ENCODE peak calls at places on chromosomes 4 and X, in ten cellular contexts. One of them, this sample, is unnamed.

GRCh38 chrX:153438522-153438921 is 7.3 kb downstream of the TREX2 start:
- DNase-seq in right lobe of liver: no peak
- DNase-seq in mesothelial cell of epicardium: no peak
- DNase-seq in bronchial epithelial cell: peak
- DNase-seq in thoracic aorta: no peak
- DNase-seq in activated B cell treated with CpG ODN at 0.5 μM for 24 hours: no peak
- DNase-seq in PC-3: no peak
- DNase-seq in endothelial cell: no peak
- DNase-seq in HFF-Myc: peak
- DNase-seq in AG04449: no peak
- DNase-seq in this sample: no peak

GRCh38 chr4:104416725-104417363 is 77.8 kb downstream of the CXXC4 start:
- DNase-seq in bronchial epithelial cell: peak
- DNase-seq in right lobe of liver: no peak
- DNase-seq in PC-3: no peak
- DNase-seq in AG04449: no peak
- DNase-seq in activated B cell treated with CpG ODN at 0.5 μM for 24 hours: no peak
- DNase-seq in thoracic aorta: no peak
- DNase-seq in HFF-Myc: no peak
- DNase-seq in endothelial cell: no peak
- DNase-seq in mesothelial cell of epicardium: no peak
- DNase-seq in this sample: no peak

GRCh38 chrX:63713510-63713909 is 71.5 kb downstream of the ARHGEF9 start:
- DNase-seq in PC-3: no peak
- DNase-seq in HFF-Myc: no peak
- DNase-seq in thoracic aorta: no peak
- DNase-seq in bronchial epithelial cell: no peak
- DNase-seq in right lobe of liver: no peak
- DNase-seq in mesothelial cell of epicardium: no peak
- DNase-seq in AG04449: peak
- DNase-seq in endothelial cell: no peak
- DNase-seq in activated B cell treated with CpG ODN at 0.5 μM for 24 hours: no peak
- DNase-seq in this sample: no peak

GRCh38 chr4:169256856-169257756 is 13.7 kb downstream of the SH3RF1 start:
- DNase-seq in right lobe of liver: no peak
- DNase-seq in endothelial cell: no peak
- DNase-seq in activated B cell treated with CpG ODN at 0.5 μM for 24 hours: no peak
- DNase-seq in AG04449: no peak
- DNase-seq in HFF-Myc: no peak
- DNase-seq in thoracic aorta: no peak
- DNase-seq in mesothelial cell of epicardium: no peak
- DNase-seq in PC-3: no peak
- DNase-seq in bronchial epithelial cell: no peak
- DNase-seq in this sample: no peak

GRCh38 chrX:113305496-113305895 is 464.9 kb upstream of the AMOT start:
- DNase-seq in mesothelial cell of epicardium: no peak
- DNase-seq in PC-3: peak
- DNase-seq in thoracic aorta: no peak
- DNase-seq in bronchial epithelial cell: peak
- DNase-seq in AG04449: peak
- DNase-seq in activated B cell treated with CpG ODN at 0.5 μM for 24 hours: no peak
- DNase-seq in right lobe of liver: no peak
- DNase-seq in endothelial cell: no peak
- DNase-seq in HFF-Myc: no peak
- DNase-seq in this sample: no peak

GRCh38 chrX:40099046-40099968 is 1.5 kb upstream of the BCOR start:
- DNase-seq in mesothelial cell of epicardium: no peak
- DNase-seq in AG04449: no peak
- DNase-seq in bronchial epithelial cell: no peak
- DNase-seq in HFF-Myc: no peak
- DNase-seq in PC-3: no peak
- DNase-seq in thoracic aorta: no peak
- DNase-seq in activated B cell treated with CpG ODN at 0.5 μM for 24 hours: peak
- DNase-seq in right lobe of liver: peak
- DNase-seq in endothelial cell: no peak
- DNase-seq in this sample: no peak

GRCh38 chr4:159075531-159075932 is 27.3 kb upstream of the RAPGEF2 start:
- DNase-seq in AG04449: no peak
- DNase-seq in thoracic aorta: no peak
- DNase-seq in bronchial epithelial cell: no peak
- DNase-seq in activated B cell treated with CpG ODN at 0.5 μM for 24 hours: no peak
- DNase-seq in endothelial cell: no peak
- DNase-seq in PC-3: peak
- DNase-seq in mesothelial cell of epicardium: no peak
- DNase-seq in right lobe of liver: no peak
- DNase-seq in HFF-Myc: no peak
- DNase-seq in this sample: no peak

GRCh38 chr4:156946508-156947197 is 24.9 kb downstream of the PDGFC start:
- DNase-seq in PC-3: peak
- DNase-seq in right lobe of liver: no peak
- DNase-seq in endothelial cell: no peak
- DNase-seq in activated B cell treated with CpG ODN at 0.5 μM for 24 hours: no peak
- DNase-seq in bronchial epithelial cell: peak
- DNase-seq in thoracic aorta: no peak
- DNase-seq in mesothelial cell of epicardium: no peak
- DNase-seq in AG04449: peak
- DNase-seq in HFF-Myc: peak
- DNase-seq in this sample: peak

GRCh38 chrX:128676651-128677050 is 624.4 kb upstream of the ACTRT1 start:
- DNase-seq in HFF-Myc: no peak
- DNase-seq in AG04449: no peak
- DNase-seq in PC-3: no peak
- DNase-seq in mesothelial cell of epicardium: no peak
- DNase-seq in thoracic aorta: no peak
- DNase-seq in right lobe of liver: no peak
- DNase-seq in endothelial cell: no peak
- DNase-seq in bronchial epithelial cell: no peak
- DNase-seq in activated B cell treated with CpG ODN at 0.5 μM for 24 hours: no peak
- DNase-seq in this sample: no peak

GRCh38 chr4:107419052-107419451 is 301.0 kb downstream of the PAPSS1 start:
- DNase-seq in bronchial epithelial cell: no peak
- DNase-seq in right lobe of liver: no peak
- DNase-seq in activated B cell treated with CpG ODN at 0.5 μM for 24 hours: no peak
- DNase-seq in PC-3: no peak
- DNase-seq in mesothelial cell of epicardium: no peak
- DNase-seq in thoracic aorta: no peak
- DNase-seq in AG04449: no peak
- DNase-seq in endothelial cell: no peak
- DNase-seq in HFF-Myc: no peak
- DNase-seq in this sample: no peak

GRCh38 chr4:17580969-17581368 is 4.0 kb downstream of the LAP3 start:
- DNase-seq in thoracic aorta: no peak
- DNase-seq in AG04449: no peak
- DNase-seq in bronchial epithelial cell: no peak
- DNase-seq in endothelial cell: no peak
- DNase-seq in HFF-Myc: no peak
- DNase-seq in mesothelial cell of epicardium: no peak
- DNase-seq in activated B cell treated with CpG ODN at 0.5 μM for 24 hours: no peak
- DNase-seq in PC-3: no peak
- DNase-seq in right lobe of liver: no peak
- DNase-seq in this sample: no peak

GRCh38 chrX:105552395-105552794 is 269.9 kb upstream of the NRK start:
- DNase-seq in mesothelial cell of epicardium: no peak
- DNase-seq in right lobe of liver: no peak
- DNase-seq in endothelial cell: no peak
- DNase-seq in AG04449: no peak
- DNase-seq in HFF-Myc: no peak
- DNase-seq in activated B cell treated with CpG ODN at 0.5 μM for 24 hours: no peak
- DNase-seq in PC-3: peak
- DNase-seq in thoracic aorta: no peak
- DNase-seq in bronchial epithelial cell: peak
- DNase-seq in this sample: no peak

GRCh38 chr4:76504613-76505465 is 69.8 kb downstream of the SHROOM3 start:
- DNase-seq in AG04449: no peak
- DNase-seq in thoracic aorta: no peak
- DNase-seq in PC-3: peak
- DNase-seq in activated B cell treated with CpG ODN at 0.5 μM for 24 hours: no peak
- DNase-seq in mesothelial cell of epicardium: no peak
- DNase-seq in right lobe of liver: no peak
- DNase-seq in endothelial cell: peak
- DNase-seq in bronchial epithelial cell: peak
- DNase-seq in HFF-Myc: peak
- DNase-seq in this sample: no peak

GRCh38 chr4:77347341-77347740 is 190.3 kb downstream of the CCNG2 start:
- DNase-seq in thoracic aorta: no peak
- DNase-seq in HFF-Myc: no peak
- DNase-seq in PC-3: no peak
- DNase-seq in activated B cell treated with CpG ODN at 0.5 μM for 24 hours: no peak
- DNase-seq in bronchial epithelial cell: no peak
- DNase-seq in endothelial cell: no peak
- DNase-seq in right lobe of liver: no peak
- DNase-seq in AG04449: no peak
- DNase-seq in mesothelial cell of epicardium: no peak
- DNase-seq in this sample: no peak

DNA sequence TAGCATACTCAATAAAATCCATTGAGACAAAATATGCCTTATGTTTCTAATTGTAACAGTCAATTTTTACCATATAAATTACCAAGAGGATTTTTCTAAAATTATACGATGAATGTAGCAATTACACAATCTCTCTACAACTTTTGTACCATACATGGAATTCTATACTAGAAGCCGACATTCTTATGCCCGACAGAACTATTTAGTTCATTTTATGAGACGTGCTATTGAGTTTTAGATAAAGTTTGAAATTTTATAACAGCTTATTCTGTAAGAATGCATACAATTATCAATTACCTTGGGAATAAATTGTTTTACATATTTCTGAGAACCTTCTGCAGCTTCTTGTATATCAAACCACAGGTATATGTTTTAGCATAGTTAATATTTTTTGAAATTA is 431.2 kb downstream of the DMD start:
- DNase-seq in endothelial cell: no peak
- DNase-seq in bronchial epithelial cell: no peak
- DNase-seq in right lobe of liver: no peak
- DNase-seq in PC-3: no peak
- DNase-seq in thoracic aorta: no peak
- DNase-seq in activated B cell treated with CpG ODN at 0.5 μM for 24 hours: no peak
- DNase-seq in mesothelial cell of epicardium: no peak
- DNase-seq in AG04449: no peak
- DNase-seq in HFF-Myc: no peak
- DNase-seq in this sample: no peak
- TF ChIP-seq CTCF in endothelial cell: no peak
- TF ChIP-seq CTCF in bronchial epithelial cell: no peak
- TF ChIP-seq CTCF in right lobe of liver: no peak
- TF ChIP-seq CTCF in PC-3: no peak
- TF ChIP-seq CTCF in thoracic aorta: no peak
- TF ChIP-seq CTCF in activated B cell treated with CpG ODN at 0.5 μM for 24 hours: no peak
- TF ChIP-seq CTCF in mesothelial cell of epicardium: no peak
- TF ChIP-seq CTCF in AG04449: no peak
- TF ChIP-seq CTCF in HFF-Myc: no peak
- TF ChIP-seq CTCF in this sample: no peak

GRCh38 chr4:48694824-48695223 is 85.3 kb downstream of the FRYL start:
- DNase-seq in HFF-Myc: no peak
- DNase-seq in right lobe of liver: no peak
- DNase-seq in activated B cell treated with CpG ODN at 0.5 μM for 24 hours: no peak
- DNase-seq in bronchial epithelial cell: no peak
- DNase-seq in AG04449: no peak
- DNase-seq in thoracic aorta: no peak
- DNase-seq in PC-3: no peak
- DNase-seq in mesothelial cell of epicardium: no peak
- DNase-seq in endothelial cell: no peak
- DNase-seq in this sample: no peak
- TF ChIP-seq CTCF in HFF-Myc: no peak
- TF ChIP-seq CTCF in right lobe of liver: no peak
- TF ChIP-seq CTCF in activated B cell treated with CpG ODN at 0.5 μM for 24 hours: no peak
- TF ChIP-seq CTCF in bronchial epithelial cell: no peak
- TF ChIP-seq CTCF in AG04449: no peak
- TF ChIP-seq CTCF in thoracic aorta: no peak
- TF ChIP-seq CTCF in PC-3: no peak
- TF ChIP-seq CTCF in mesothelial cell of epicardium: no peak
- TF ChIP-seq CTCF in endothelial cell: no peak
- TF ChIP-seq CTCF in this sample: no peak

DNA sequence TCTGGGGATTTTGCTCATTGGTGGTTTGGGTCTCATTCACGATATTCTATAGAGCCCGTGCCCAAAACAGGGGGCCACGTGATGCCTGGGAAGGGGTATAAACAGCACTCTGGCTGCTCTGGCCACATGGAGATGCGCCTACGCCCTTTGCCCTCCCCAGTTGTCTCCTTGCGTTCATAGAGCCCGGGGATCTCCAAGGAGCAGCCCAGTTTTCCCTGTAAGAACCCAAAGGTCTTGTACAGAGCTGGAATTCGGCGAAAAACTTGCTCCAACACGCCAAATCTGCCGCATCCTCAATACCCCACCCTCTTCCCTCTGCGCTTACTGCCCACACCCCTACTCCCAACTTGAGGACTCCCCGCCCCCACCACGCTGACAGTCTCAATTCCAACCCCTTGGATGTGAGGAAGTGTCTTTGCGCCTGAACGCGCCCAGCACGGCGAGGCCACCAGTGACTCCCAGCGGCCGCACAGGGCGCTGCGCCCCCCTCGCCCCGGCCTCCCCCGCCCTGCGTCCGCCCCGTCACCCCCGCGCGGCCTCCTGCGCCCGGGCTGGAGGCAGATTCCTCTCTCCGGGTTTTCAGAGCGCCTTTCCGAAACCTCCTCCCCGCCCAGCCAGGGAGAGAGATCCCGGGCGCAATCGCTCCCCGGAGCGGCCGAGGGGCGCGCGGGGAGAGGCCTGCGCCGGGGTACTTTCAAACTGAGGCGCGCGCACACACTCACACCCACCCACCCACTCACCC is at the start of gene NHS:
- DNase-seq in HFF-Myc: no peak
- DNase-seq in AG04449: no peak
- DNase-seq in thoracic aorta: no peak
- DNase-seq in PC-3: peak
- DNase-seq in activated B cell treated with CpG ODN at 0.5 μM for 24 hours: no peak
- DNase-seq in mesothelial cell of epicardium: peak
- DNase-seq in right lobe of liver: peak
- DNase-seq in endothelial cell: peak
- DNase-seq in bronchial epithelial cell: peak
- DNase-seq in this sample: no peak
- TF ChIP-seq CTCF in HFF-Myc: peak
- TF ChIP-seq CTCF in AG04449: peak
- TF ChIP-seq CTCF in thoracic aorta: peak
- TF ChIP-seq CTCF in PC-3: peak
- TF ChIP-seq CTCF in activated B cell treated with CpG ODN at 0.5 μM for 24 hours: no peak
- TF ChIP-seq CTCF in mesothelial cell of epicardium: peak
- TF ChIP-seq CTCF in right lobe of liver: no peak
- TF ChIP-seq CTCF in endothelial cell: peak
- TF ChIP-seq CTCF in bronchial epithelial cell: peak
- TF ChIP-seq CTCF in this sample: peak

DNA sequence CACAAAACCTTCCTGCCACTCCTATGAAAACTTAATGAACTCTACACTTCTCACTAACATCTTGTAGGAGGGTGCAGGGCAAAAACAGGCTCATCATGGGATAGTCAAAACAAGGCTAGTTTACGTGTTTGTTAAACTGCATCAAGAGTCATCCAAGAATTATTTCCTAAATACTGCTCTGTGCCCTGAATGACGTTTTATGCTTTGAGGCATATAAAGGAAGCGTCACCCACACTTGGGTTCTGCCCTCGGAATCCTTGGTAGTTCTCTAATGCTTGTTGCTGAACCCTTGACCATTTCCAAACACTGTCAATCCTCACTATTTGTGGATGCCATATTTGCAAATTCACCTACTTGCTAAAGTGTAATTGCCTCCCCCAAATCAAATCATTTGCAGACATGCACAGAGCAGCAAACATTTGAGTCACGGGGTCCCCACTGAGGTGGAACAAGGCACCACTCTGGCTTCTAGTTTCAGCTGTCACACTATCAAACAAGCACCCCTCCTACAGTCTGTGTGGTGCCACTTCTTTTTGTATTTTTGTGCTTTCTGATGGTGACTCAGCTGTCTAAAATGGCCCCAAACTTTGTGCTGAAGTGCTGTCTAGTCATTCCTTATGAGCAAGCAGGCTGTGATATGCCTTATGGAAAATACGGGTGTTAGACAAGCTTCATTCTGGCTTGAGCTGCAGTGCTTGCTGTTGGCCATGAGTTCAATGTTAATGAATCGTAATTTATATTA is 15.5 kb downstream of the IGFBP7 start:
- DNase-seq in HFF-Myc: no peak
- DNase-seq in AG04449: no peak
- DNase-seq in right lobe of liver: no peak
- DNase-seq in bronchial epithelial cell: peak
- DNase-seq in thoracic aorta: no peak
- DNase-seq in mesothelial cell of epicardium: no peak
- DNase-seq in endothelial cell: no peak
- DNase-seq in activated B cell treated with CpG ODN at 0.5 μM for 24 hours: no peak
- DNase-seq in PC-3: peak
- DNase-seq in this sample: no peak
- TF ChIP-seq CTCF in HFF-Myc: no peak
- TF ChIP-seq CTCF in AG04449: no peak
- TF ChIP-seq CTCF in right lobe of liver: no peak
- TF ChIP-seq CTCF in bronchial epithelial cell: no peak
- TF ChIP-seq CTCF in thoracic aorta: peak
- TF ChIP-seq CTCF in mesothelial cell of epicardium: no peak
- TF ChIP-seq CTCF in endothelial cell: no peak
- TF ChIP-seq CTCF in activated B cell treated with CpG ODN at 0.5 μM for 24 hours: no peak
- TF ChIP-seq CTCF in PC-3: no peak
- TF ChIP-seq CTCF in this sample: no peak